ENCODE peak calls at places on chromosomes 5 and 9, in eight cellular contexts. S, P, Y, X, V, M, J and T are unnamed samples.

GRCh38 chr9:90894956-90895687 is 93.5 kb downstream of the SYK start:
- DNase-seq in S (no peak), P (peak; percentile 27), Y (peak; percentile 29), X (no peak), V (peak; percentile 36), M (no peak), J (peak; percentile 38), T (no peak)

GRCh38 chr9:129037767-129038098 is 1.3 kb downstream of the MIGA2 start:
- DNase-seq in S (no peak), P (peak; percentile 36), Y (no peak), X (no peak), V (no peak), M (no peak), J (peak; percentile 41), T (no peak)

GRCh38 chr5:160774006-160774405 is 78.0 kb downstream of the ATP10B start:
- DNase-seq in S (no peak), P (no peak), Y (no peak), X (no peak), V (no peak), M (no peak), J (no peak), T (no peak)

GRCh38 chr5:167050568-167051214 is 1240.8 kb upstream of the WWC1 start:
- DNase-seq in S (no peak), P (no peak), Y (no peak), X (no peak), V (peak; percentile 39), M (no peak), J (no peak), T (no peak)

GRCh38 chr5:122908662-122909061 is 63.2 kb downstream of the SNX24 start:
- DNase-seq in S (no peak), P (peak; percentile 10), Y (no peak), X (no peak), V (no peak), M (no peak), J (peak; percentile 24), T (no peak)

GRCh38 chr9:82880353-82880752 is 182.6 kb downstream of the RASEF start:
- DNase-seq in S (no peak), P (no peak), Y (no peak), X (no peak), V (no peak), M (no peak), J (no peak), T (no peak)

GRCh38 chr5:137737349-137738256 is 1.7 kb upstream of the KLHL3 start:
- DNase-seq in S (no peak), P (peak; percentile 61), Y (no peak), X (no peak), V (peak; percentile 95), M (no peak), J (peak; percentile 54), T (no peak)

GRCh38 chr9:134655591-134656333 is 14.2 kb downstream of the COL5A1 start:
- DNase-seq in S (no peak), P (no peak), Y (no peak), X (no peak), V (no peak), M (no peak), J (no peak), T (no peak)

GRCh38 chr5:19886123-19886921 is 101.7 kb downstream of the CDH18 start:
- DNase-seq in S (no peak), P (peak; percentile 73), Y (peak; percentile 25), X (peak; percentile 4), V (no peak), M (no peak), J (peak; percentile 83), T (no peak)

GRCh38 chr5:142320427-142320732 is 4.4 kb downstream of the SPRY4 start:
- DNase-seq in S (no peak), P (no peak), Y (no peak), X (no peak), V (no peak), M (no peak), J (no peak), T (no peak)

GRCh38 chr9:137277329-137278041 is at the start of gene TOR4A:
- DNase-seq in S (no peak), P (peak; percentile 89), Y (peak; percentile 93), X (peak; percentile 41), V (peak; percentile 95), M (no peak), J (peak; percentile 95), T (no peak)

GRCh38 chr5:1921711-1922110 is 39.0 kb upstream of the IRX4 start:
- DNase-seq in S (no peak), P (no peak), Y (no peak), X (no peak), V (no peak), M (no peak), J (no peak), T (no peak)

GRCh38 chr9:69181908-69182353 is 7.9 kb downstream of the TJP2 start:
- DNase-seq in S (no peak), P (peak; percentile 28), Y (no peak), X (peak; percentile 79), V (peak; percentile 47), M (no peak), J (no peak), T (no peak)

GRCh38 chr5:155276231-155276630 is 262.7 kb downstream of the KIF4B start:
- DNase-seq in S (no peak), P (no peak), Y (no peak), X (no peak), V (no peak), M (no peak), J (no peak), T (no peak)

GRCh38 chr5:39093351-39093749 is 19.2 kb upstream of the RICTOR start:
- DNase-seq in S (no peak), P (peak; percentile 76), Y (peak; percentile 10), X (no peak), V (no peak), M (no peak), J (peak; percentile 72), T (no peak)

GRCh38 chr5:9318031-9318430 is 227.8 kb downstream of the SEMA5A start:
- DNase-seq in S (no peak), P (no peak), Y (no peak), X (no peak), V (no peak), M (no peak), J (no peak), T (no peak)

GRCh38 chr9:17315341-17315740 is 180.5 kb downstream of the CNTLN start:
- DNase-seq in S (no peak), P (peak; percentile 32), Y (peak; percentile 5), X (no peak), V (no peak), M (no peak), J (no peak), T (peak; percentile 19)

GRCh38 chr5:127311349-127311748 is 20.8 kb downstream of the MEGF10 start:
- DNase-seq in S (no peak), P (no peak), Y (no peak), X (no peak), V (no peak), M (no peak), J (no peak), T (no peak)

GRCh38 chr9:18463991-18464390 is 10.0 kb upstream of the ADAMTSL1 start:
- DNase-seq in S (no peak), P (peak; percentile 63), Y (no peak), X (no peak), V (no peak), M (no peak), J (peak; percentile 59), T (no peak)

GRCh38 chr5:178360926-178361235 is 128.3 kb upstream of the PHYKPL start:
- DNase-seq in S (no peak), P (no peak), Y (no peak), X (no peak), V (no peak), M (no peak), J (no peak), T (no peak)

GRCh38 chr9:127583605-127584053 is 28.4 kb upstream of the STXBP1 start:
- DNase-seq in S (no peak), P (peak; percentile 76), Y (no peak), X (no peak), V (peak; percentile 73), M (no peak), J (peak; percentile 77), T (no peak)

GRCh38 chr9:3931996-3932906 is 367.6 kb downstream of the GLIS3 start:
- DNase-seq in S (no peak), P (peak; percentile 45), Y (peak; percentile 47), X (no peak), V (no peak), M (no peak), J (peak; percentile 81), T (no peak)

GRCh38 chr5:172450861-172451695 is 3.2 kb downstream of the SH3PXD2B start:
- DNase-seq in S (no peak), P (peak; percentile 45), Y (peak; percentile 69), X (no peak), V (peak; percentile 65), M (no peak), J (peak; percentile 70), T (no peak)

GRCh38 chr9:6034954-6035353 is 19.5 kb upstream of the RANBP6 start:
- DNase-seq in S (no peak), P (no peak), Y (no peak), X (no peak), V (no peak), M (no peak), J (peak; percentile 19), T (no peak)

GRCh38 chr9:129483467-129484324 is 137.2 kb downstream of the C9orf50 start:
- DNase-seq in S (peak; percentile 49), P (peak; percentile 95), Y (peak; percentile 91), X (peak; percentile 68), V (peak; percentile 69), M (no peak), J (peak; percentile 98), T (no peak)

GRCh38 chr9:111992523-111992922 is 95.9 kb downstream of the UGCG start:
- DNase-seq in S (no peak), P (peak; percentile 89), Y (peak; percentile 38), X (no peak), V (peak; percentile 53), M (no peak), J (peak; percentile 79), T (no peak)

GRCh38 chr5:96247097-96247675 is 185.9 kb downstream of the PCSK1 start:
- DNase-seq in S (no peak), P (no peak), Y (peak; percentile 41), X (peak; percentile 34), V (no peak), M (peak; percentile 50), J (peak; percentile 89), T (peak; percentile 93)

GRCh38 chr9:75615284-75615683 is 275.2 kb upstream of the PCSK5 start:
- DNase-seq in S (no peak), P (no peak), Y (no peak), X (no peak), V (no peak), M (no peak), J (no peak), T (no peak)